ENCODE peak calls at places on chromosome 20, in seven cellular contexts. I is brain microvascular endothelial cell, W is dorsolateral prefrontal cortex, R is upper lobe of right lung, P is SK-N-SH, X is neural progenitor cell, M is uterus. C is an unnamed sample.

GRCh38 chr20:31868853-31869672 is 1.3 kb downstream of the DUSP15 start:
- DNase-seq in X (no peak), I (no peak), R (no peak), P (peak), W (no peak), M (no peak), C (no peak)

GRCh38 chr20:35199696-35200095 is 26.8 kb upstream of the MMP24 start:
- DNase-seq in W (no peak), P (no peak), X (no peak), R (no peak), I (no peak), M (no peak), C (no peak)

GRCh38 chr20:41003143-41003932 is 25.3 kb upstream of the TOP1 start:
- DNase-seq in W (no peak), R (peak), M (peak), I (peak), P (no peak), X (no peak), C (peak)

GRCh38 chr20:51767867-51768758 is at the start of gene ATP9A:
- DNase-seq in W (no peak), X (peak), P (peak), R (peak), I (no peak), M (peak), C (peak)

GRCh38 chr20:40893610-40894242 is 134.9 kb upstream of the TOP1 start:
- DNase-seq in P (no peak), R (no peak), W (no peak), I (no peak), X (no peak), M (no peak), C (no peak)

GRCh38 chr20:37915800-37916570 is 13.1 kb downstream of the VSTM2L start:
- DNase-seq in I (no peak), X (peak), R (no peak), P (peak), M (peak), W (peak), C (no peak)

GRCh38 chr20:19746396-19746795 is 11.7 kb upstream of the RIN2 start:
- DNase-seq in P (no peak), X (no peak), M (no peak), I (no peak), W (no peak), R (no peak), C (no peak)

GRCh38 chr20:18904192-18904591 is 90.6 kb downstream of the SCP2D1 start:
- DNase-seq in R (no peak), W (no peak), M (no peak), X (no peak), I (no peak), P (no peak), C (no peak)

GRCh38 chr20:8542115-8542486 is 410.0 kb downstream of the PLCB1 start:
- DNase-seq in W (no peak), X (no peak), R (no peak), M (no peak), P (no peak), I (no peak), C (no peak)

GRCh38 chr20:9128586-9128985 is 59.7 kb downstream of the PLCB4 start:
- DNase-seq in X (no peak), R (no peak), W (no peak), M (no peak), I (no peak), P (no peak), C (no peak)

GRCh38 chr20:35729836-35730582 is 12.1 kb downstream of the RBM39 start:
- DNase-seq in R (no peak), X (no peak), M (no peak), P (no peak), W (no peak), I (no peak), C (no peak)

GRCh38 chr20:57618091-57618765 is 2.0 kb downstream of the ZBP1 start:
- DNase-seq in M (no peak), P (no peak), I (no peak), W (no peak), R (peak), X (no peak), C (peak)

GRCh38 chr20:53434662-53435061 is 159.0 kb downstream of the ZNF217 start:
- DNase-seq in P (no peak), I (no peak), W (no peak), R (no peak), M (no peak), X (no peak), C (no peak)

GRCh38 chr20:55761787-55762186 is 243.5 kb downstream of the CBLN4 start:
- DNase-seq in R (no peak), W (no peak), X (no peak), M (no peak), P (no peak), I (no peak), C (no peak)

GRCh38 chr20:45949542-45950329 is 15.3 kb downstream of the PCIF1 start:
- DNase-seq in P (no peak), R (no peak), I (no peak), W (no peak), X (no peak), M (no peak), C (no peak)
- H3K4me3 ChIP-seq in P (no peak), R (no peak), I (no peak), W (no peak), X (no peak), M (no peak), C (no peak)

DNA sequence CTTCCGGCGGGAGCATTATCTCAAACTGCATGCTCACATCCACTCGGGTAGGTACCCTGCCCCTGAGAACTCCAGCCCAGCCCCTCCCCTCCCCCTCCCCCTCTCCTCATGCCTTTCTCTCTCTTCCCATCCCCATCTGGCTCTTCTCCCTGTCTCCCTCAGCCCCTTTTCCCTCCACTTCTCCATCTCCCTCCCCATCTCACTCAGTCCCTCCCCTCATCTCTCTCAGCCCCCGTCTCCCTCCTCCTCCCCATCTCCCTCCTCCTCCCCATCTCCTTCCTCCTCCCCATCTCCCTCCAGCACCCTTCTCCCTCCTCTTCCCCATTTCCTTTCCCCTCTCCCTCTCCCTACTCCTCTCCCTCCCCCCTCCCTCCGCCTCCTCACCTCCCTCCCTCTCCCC is 27.3 kb upstream of the CHMP4B start:
- DNase-seq in X (peak), R (no peak), W (no peak), I (no peak), P (no peak), M (no peak), C (no peak)
- H3K27ac ChIP-seq in X (no peak), R (no peak), W (no peak), I (no peak), P (no peak), M (no peak), C (no peak)

GRCh38 chr20:62973033-62973745 is 20.7 kb downstream of the SLC17A9 start:
- DNase-seq in W (no peak), P (no peak), I (no peak), M (no peak), R (no peak), X (no peak), C (no peak)
- H3K4me3 ChIP-seq in W (no peak), P (peak), I (no peak), M (no peak), R (no peak), X (peak), C (peak)

GRCh38 chr20:4813076-4813838 is 91.5 kb downstream of the PRND start:
- DNase-seq in P (no peak), W (no peak), R (no peak), I (no peak), X (no peak), M (no peak), C (peak)
- H3K27ac ChIP-seq in P (no peak), W (peak), R (peak), I (no peak), X (no peak), M (peak), C (peak)

DNA sequence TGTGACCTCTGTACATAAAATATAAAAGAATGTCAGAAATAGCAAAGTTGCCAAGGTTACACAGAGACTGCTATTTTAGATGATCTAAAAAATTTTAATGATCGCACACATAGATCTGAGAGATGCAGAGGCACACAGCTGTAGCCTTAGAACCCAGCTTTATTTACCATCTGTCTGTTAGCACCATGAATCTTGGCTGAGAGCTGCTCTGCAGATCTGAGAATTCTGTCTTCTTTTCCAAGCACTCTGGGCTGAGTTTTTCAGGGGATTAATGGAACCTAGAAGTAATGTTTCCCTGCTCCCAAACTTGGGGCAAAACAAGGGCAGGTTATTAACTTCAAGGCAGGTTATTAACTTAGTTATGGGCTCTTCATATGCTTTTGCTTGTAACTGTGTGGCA is 248.7 kb upstream of the JAG1 start:
- DNase-seq in R (no peak), I (no peak), M (no peak), X (no peak), P (no peak), W (no peak), C (no peak)
- H3K4me3 ChIP-seq in R (no peak), I (no peak), M (no peak), X (no peak), P (no peak), W (no peak), C (no peak)

GRCh38 chr20:46317685-46318177 is 9.4 kb upstream of the CDH22 start:
- DNase-seq in X (no peak), M (no peak), I (no peak), W (no peak), R (no peak), P (no peak), C (peak)
- H3K27ac ChIP-seq in X (no peak), M (no peak), I (no peak), W (no peak), R (no peak), P (no peak), C (no peak)

GRCh38 chr20:59270380-59270779 is 30.0 kb upstream of the EDN3 start:
- DNase-seq in X (no peak), R (no peak), W (no peak), M (no peak), I (no peak), P (no peak), C (no peak)

GRCh38 chr20:59269396-59270025 is 30.9 kb upstream of the EDN3 start:
- DNase-seq in M (no peak), I (no peak), W (no peak), P (peak), X (peak), R (no peak), C (no peak)

GRCh38 chr20:59273699-59274380 is 26.6 kb upstream of the EDN3 start:
- DNase-seq in P (no peak), M (no peak), R (no peak), I (no peak), X (no peak), W (no peak), C (no peak)

GRCh38 chr20:59265298-59265697 is 35.1 kb upstream of the EDN3 start:
- DNase-seq in I (no peak), R (no peak), X (no peak), P (no peak), W (no peak), M (no peak), C (no peak)

GRCh38 chr20:59268827-59269226 is 31.6 kb upstream of the EDN3 start:
- DNase-seq in W (no peak), P (no peak), M (no peak), X (peak), I (no peak), R (no peak), C (no peak)
- H3K4me3 ChIP-seq in W (no peak), P (no peak), M (no peak), X (peak), I (no peak), R (no peak), C (no peak)

C was measured in Peyer's patch.